ENCODE peak calls at places on chromosomes 3 and 15, in seven cellular contexts. K is cardiac muscle cell; Z is uterus; I is psoas muscle; X is CD8-positive, alpha-beta T cell; P is breast epithelium; A is sigmoid colon. V is an unnamed sample.
A peak's percentile ranks its signal among the peaks of the same experiment; 100 is the strongest.

GRCh38 chr3:10940106-10940505 is 52.4 kb upstream of the SLC6A1 start:
- DNase-seq in K (no peak), Z (no peak), I (no peak), X (no peak), P (no peak), A (peak; percentile 50), V (no peak)

GRCh38 chr15:48644827-48645557 is 517 bp downstream of the FBN1 start:
- DNase-seq in K (peak; percentile 56), Z (peak; percentile 62), I (peak; percentile 57), X (no peak), P (no peak), A (peak; percentile 69), V (no peak)

GRCh38 chr3:43757613-43758012 is 66.9 kb downstream of the ABHD5 start:
- DNase-seq in K (no peak), Z (no peak), I (no peak), X (no peak), P (no peak), A (no peak), V (no peak)

GRCh38 chr3:129121016-129121791 is 400 bp downstream of the RAB43 start:
- DNase-seq in K (peak; percentile 30), Z (peak; percentile 34), I (peak; percentile 28), X (no peak), P (no peak), A (no peak), V (no peak)

GRCh38 chr15:69160976-69161877 is 792 bp downstream of the GLCE start:
- DNase-seq in K (peak; percentile 67), Z (peak; percentile 25), I (peak; percentile 27), X (peak; percentile 9), P (no peak), A (peak; percentile 69), V (peak; percentile 54)

GRCh38 chr15:63933522-63933921 is 99.8 kb upstream of the HERC1 start:
- DNase-seq in K (no peak), Z (no peak), I (no peak), X (no peak), P (no peak), A (no peak), V (no peak)

GRCh38 chr15:96365781-96366525 is 35.5 kb downstream of the NR2F2 start:
- DNase-seq in K (no peak), Z (no peak), I (no peak), X (no peak), P (no peak), A (no peak), V (no peak)

GRCh38 chr3:51585871-51586270 is 47.4 kb downstream of the RAD54L2 start:
- DNase-seq in K (no peak), Z (no peak), I (no peak), X (no peak), P (no peak), A (no peak), V (no peak)

GRCh38 chr3:67653425-67654098 is 850 bp downstream of the SUCLG2 start:
- DNase-seq in K (no peak), Z (no peak), I (no peak), X (no peak), P (no peak), A (no peak), V (no peak)

GRCh38 chr3:154182975-154183374 is 61.8 kb downstream of the ARHGEF26 start:
- DNase-seq in K (no peak), Z (no peak), I (no peak), X (no peak), P (no peak), A (no peak), V (no peak)

GRCh38 chr3:2420919-2421318 is 322.3 kb downstream of the CNTN4 start:
- DNase-seq in K (no peak), Z (no peak), I (no peak), X (no peak), P (no peak), A (no peak), V (no peak)

GRCh38 chr3:50417637-50418033 is 58.3 kb upstream of the TMEM115 start:
- DNase-seq in K (no peak), Z (no peak), I (no peak), X (no peak), P (no peak), A (no peak), V (no peak)

GRCh38 chr3:4401441-4401840 is 65.6 kb downstream of the SUMF1 start:
- DNase-seq in K (no peak), Z (no peak), I (no peak), X (no peak), P (no peak), A (no peak), V (no peak)

GRCh38 chr3:192901435-192901834 is 16.2 kb downstream of the MB21D2 start:
- DNase-seq in K (no peak), Z (no peak), I (no peak), X (no peak), P (no peak), A (no peak), V (no peak)

GRCh38 chr3:12961007-12961725 is 112.1 kb downstream of the IQSEC1 start:
- DNase-seq in K (no peak), Z (no peak), I (no peak), X (no peak), P (no peak), A (no peak), V (no peak)

GRCh38 chr15:97995881-97996603 is 35.5 kb downstream of the ARRDC4 start:
- DNase-seq in K (peak; percentile 13), Z (peak; percentile 18), I (no peak), X (no peak), P (no peak), A (peak; percentile 74), V (no peak)

GRCh38 chr3:45952456-45952855 is 9.2 kb downstream of the CXCR6 start:
- DNase-seq in K (no peak), Z (no peak), I (no peak), X (no peak), P (no peak), A (no peak), V (no peak)

GRCh38 chr3:110243081-110243480 is 828.5 kb upstream of the NECTIN3 start:
- DNase-seq in K (no peak), Z (no peak), I (no peak), X (no peak), P (no peak), A (no peak), V (no peak)

GRCh38 chr15:45121706-45122417 is 7.7 kb downstream of the DUOXA2 start:
- DNase-seq in K (no peak), Z (no peak), I (no peak), X (no peak), P (no peak), A (no peak), V (no peak)

GRCh38 chr3:156285626-156286025 is 165.2 kb downstream of the KCNAB1 start:
- DNase-seq in K (no peak), Z (no peak), I (no peak), X (no peak), P (no peak), A (no peak), V (no peak)

GRCh38 chr3:156293566-156293965 is 173.2 kb downstream of the KCNAB1 start:
- DNase-seq in K (no peak), Z (no peak), I (no peak), X (no peak), P (no peak), A (no peak), V (no peak)

GRCh38 chr3:156290917-156291268 is 170.5 kb downstream of the KCNAB1 start:
- DNase-seq in K (no peak), Z (no peak), I (no peak), X (no peak), P (no peak), A (no peak), V (peak; percentile 54)

DNA sequence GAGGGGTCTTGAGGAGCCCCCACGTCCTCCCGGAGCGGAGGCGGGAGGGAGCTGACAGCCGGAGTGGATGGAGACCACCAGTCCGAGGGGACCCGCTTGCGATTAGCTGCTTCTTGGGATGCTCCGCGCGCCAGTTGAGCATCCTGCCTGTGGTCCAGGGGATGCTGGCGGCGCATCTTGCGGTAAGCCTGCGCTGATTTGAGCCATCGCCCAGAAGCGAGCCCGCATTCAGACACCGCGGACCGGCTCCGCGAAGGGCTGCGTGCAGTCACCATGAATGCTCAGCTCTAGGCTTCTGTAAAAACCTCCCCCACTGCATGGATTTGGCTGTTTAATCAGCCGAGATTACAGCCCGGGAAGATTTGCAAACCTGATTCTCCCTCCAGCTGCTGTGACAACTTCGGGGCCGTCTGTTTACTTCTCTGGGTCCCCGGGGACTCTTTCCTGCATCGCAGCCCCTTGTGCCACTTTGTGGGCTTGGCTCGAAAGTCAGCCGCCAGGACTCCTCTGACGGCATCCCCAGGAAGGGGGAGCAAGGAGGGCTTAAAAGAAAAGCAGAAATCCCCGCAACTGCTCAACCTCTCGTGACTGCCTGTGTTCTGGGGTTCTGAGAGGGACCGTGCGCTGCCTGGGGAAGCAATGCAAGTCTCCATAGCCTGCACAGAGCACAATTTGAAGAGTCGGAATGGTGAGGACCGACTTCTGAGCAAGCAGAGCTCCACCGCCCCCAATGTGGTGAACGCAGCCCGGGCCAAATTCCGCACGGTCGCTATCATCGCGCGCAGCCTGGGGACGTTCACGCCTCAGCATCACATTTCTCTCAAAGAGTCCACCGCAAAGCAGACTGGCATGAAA is 171.1 kb downstream of the KCNAB1 start:
- DNase-seq in K (peak; percentile 23), Z (no peak), I (peak; percentile 25), X (no peak), P (no peak), A (peak; percentile 63), V (no peak)
- H3K27ac ChIP-seq in K (no peak overlapping the region), Z (no peak overlapping the region), I (no peak overlapping the region), X (no peak overlapping the region), P (no peak overlapping the region), A (no peak overlapping the region), V (peak overlapping the region; percentile 71)

DNA sequence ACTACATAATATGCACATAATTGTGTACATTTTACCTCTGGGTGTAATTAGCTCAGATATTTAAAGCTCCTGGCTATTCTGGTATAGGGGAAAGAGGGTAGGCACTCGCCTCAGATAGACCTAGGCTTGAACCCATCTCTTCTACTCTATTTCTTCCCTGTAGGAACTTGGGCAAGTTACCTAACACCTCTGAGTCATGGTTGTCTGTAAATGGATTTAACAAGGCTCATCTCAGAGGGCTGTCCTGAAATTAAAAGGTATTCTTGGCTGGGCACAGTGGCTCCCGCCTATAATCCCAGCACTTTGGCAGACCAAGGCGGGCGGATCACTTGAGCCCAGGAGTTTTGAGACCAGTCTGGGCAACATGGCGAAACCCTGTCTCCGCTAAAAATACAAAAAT is 30.7 kb downstream of the NANOGP8 start:
- DNase-seq in K (no peak), Z (no peak), I (no peak), X (no peak), P (no peak), A (no peak), V (no peak)
- H3K27ac ChIP-seq in K (no peak overlapping the region), Z (no peak overlapping the region), I (no peak overlapping the region), X (no peak overlapping the region), P (no peak overlapping the region), A (no peak overlapping the region), V (no peak overlapping the region)

DNA sequence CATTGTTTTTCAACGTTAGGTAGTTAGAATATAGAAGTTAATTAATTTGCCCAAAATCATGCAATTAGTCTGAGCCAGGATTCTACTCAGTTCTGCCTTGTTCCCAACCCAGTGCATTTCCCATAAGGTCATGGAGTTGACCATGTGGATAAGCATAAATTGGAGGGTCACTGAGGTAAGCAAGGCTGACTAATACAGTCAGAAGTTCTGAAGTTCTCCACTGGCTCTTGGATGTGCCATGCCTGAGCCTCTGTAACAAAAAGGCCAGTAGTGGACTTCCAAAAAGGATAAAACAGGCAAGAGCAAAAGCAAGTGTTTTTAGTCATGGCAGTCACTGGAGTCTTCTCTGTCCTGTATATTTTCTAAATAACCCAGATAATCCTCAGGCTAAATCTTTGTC is 124.4 kb upstream of the PHLDB2 start:
- DNase-seq in K (no peak), Z (no peak), I (no peak), X (no peak), P (no peak), A (no peak), V (no peak)
- H3K27ac ChIP-seq in K (no peak overlapping the region), Z (no peak overlapping the region), I (no peak overlapping the region), X (no peak overlapping the region), P (no peak overlapping the region), A (no peak overlapping the region), V (no peak overlapping the region)

GRCh38 chr3:32467333-32468070 is 35.1 kb downstream of the CMTM6 start:
- DNase-seq in K (peak; percentile 79), Z (peak; percentile 70), I (peak; percentile 68), X (peak; percentile 71), P (peak; percentile 78), A (peak; percentile 79), V (peak; percentile 47)
- H3K27ac ChIP-seq in K (no peak overlapping the region), Z (no peak overlapping the region), I (no peak overlapping the region), X (peak overlapping the region; percentile 47), P (peak overlapping the region; percentile 88), A (no peak overlapping the region), V (no peak overlapping the region)